ENCODE peak calls at places on chromosomes 4 and X, in seven cellular contexts. One of them, this sample, is unnamed.

GRCh38 chr4:11548529-11549176 is 120.0 kb upstream of the HS3ST1 start:
- DNase-seq in CD4-positive, alpha-beta memory T cell: no peak
- DNase-seq in stimulated activated CD8-positive, alpha-beta memory T cell treated with anti-CD3 and anti-CD28 coated beads, Interleukin-4, amount 100 ng/mL, for 1 hour: no peak
- DNase-seq in brain pericyte: no peak
- DNase-seq in germinal center: no peak
- DNase-seq in activated naive CD4-positive, alpha-beta T cell: no peak
- DNase-seq in PC-9: peak; percentile 29
- DNase-seq in this sample: no peak

GRCh38 chr4:85761803-85762202 is 286.9 kb downstream of the ARHGAP24 start:
- DNase-seq in CD4-positive, alpha-beta memory T cell: no peak
- DNase-seq in germinal center: no peak
- DNase-seq in stimulated activated CD8-positive, alpha-beta memory T cell treated with anti-CD3 and anti-CD28 coated beads, Interleukin-4, amount 100 ng/mL, for 1 hour: no peak
- DNase-seq in brain pericyte: no peak
- DNase-seq in PC-9: no peak
- DNase-seq in activated naive CD4-positive, alpha-beta T cell: no peak
- DNase-seq in this sample: peak; percentile 72

GRCh38 chrX:24023972-24024664 is 2.9 kb downstream of the KLHL15 start:
- DNase-seq in stimulated activated CD8-positive, alpha-beta memory T cell treated with anti-CD3 and anti-CD28 coated beads, Interleukin-4, amount 100 ng/mL, for 1 hour: no peak
- DNase-seq in PC-9: no peak
- DNase-seq in activated naive CD4-positive, alpha-beta T cell: no peak
- DNase-seq in germinal center: no peak
- DNase-seq in brain pericyte: no peak
- DNase-seq in CD4-positive, alpha-beta memory T cell: no peak
- DNase-seq in this sample: no peak

GRCh38 chr4:6019316-6020263 is 1.4 kb upstream of the C4orf50 start:
- DNase-seq in CD4-positive, alpha-beta memory T cell: peak; percentile 10
- DNase-seq in germinal center: peak; percentile 35
- DNase-seq in stimulated activated CD8-positive, alpha-beta memory T cell treated with anti-CD3 and anti-CD28 coated beads, Interleukin-4, amount 100 ng/mL, for 1 hour: no peak
- DNase-seq in brain pericyte: no peak
- DNase-seq in activated naive CD4-positive, alpha-beta T cell: no peak
- DNase-seq in PC-9: peak; percentile 41
- DNase-seq in this sample: no peak

GRCh38 chr4:7676376-7676775 is 241.6 kb upstream of the PSAPL1 start:
- DNase-seq in activated naive CD4-positive, alpha-beta T cell: no peak
- DNase-seq in brain pericyte: no peak
- DNase-seq in stimulated activated CD8-positive, alpha-beta memory T cell treated with anti-CD3 and anti-CD28 coated beads, Interleukin-4, amount 100 ng/mL, for 1 hour: no peak
- DNase-seq in CD4-positive, alpha-beta memory T cell: no peak
- DNase-seq in germinal center: no peak
- DNase-seq in PC-9: no peak
- DNase-seq in this sample: peak; percentile 55

GRCh38 chrX:133290076-133290475 is 71.9 kb upstream of the TFDP3 start:
- DNase-seq in brain pericyte: no peak
- DNase-seq in CD4-positive, alpha-beta memory T cell: no peak
- DNase-seq in stimulated activated CD8-positive, alpha-beta memory T cell treated with anti-CD3 and anti-CD28 coated beads, Interleukin-4, amount 100 ng/mL, for 1 hour: no peak
- DNase-seq in germinal center: no peak
- DNase-seq in PC-9: no peak
- DNase-seq in activated naive CD4-positive, alpha-beta T cell: no peak
- DNase-seq in this sample: no peak

GRCh38 chrX:129808829-129809745 is 29.3 kb downstream of the SASH3 start:
- DNase-seq in CD4-positive, alpha-beta memory T cell: no peak
- DNase-seq in activated naive CD4-positive, alpha-beta T cell: no peak
- DNase-seq in stimulated activated CD8-positive, alpha-beta memory T cell treated with anti-CD3 and anti-CD28 coated beads, Interleukin-4, amount 100 ng/mL, for 1 hour: no peak
- DNase-seq in germinal center: no peak
- DNase-seq in brain pericyte: no peak
- DNase-seq in PC-9: no peak
- DNase-seq in this sample: no peak

GRCh38 chr4:40576651-40577480 is 52.8 kb downstream of the RBM47 start:
- DNase-seq in germinal center: peak; percentile 41
- DNase-seq in PC-9: peak; percentile 76
- DNase-seq in activated naive CD4-positive, alpha-beta T cell: no peak
- DNase-seq in stimulated activated CD8-positive, alpha-beta memory T cell treated with anti-CD3 and anti-CD28 coated beads, Interleukin-4, amount 100 ng/mL, for 1 hour: no peak
- DNase-seq in CD4-positive, alpha-beta memory T cell: no peak
- DNase-seq in brain pericyte: no peak
- DNase-seq in this sample: peak; percentile 88

GRCh38 chr4:111854494-111855087 is 290.7 kb upstream of the FAM241A start:
- DNase-seq in CD4-positive, alpha-beta memory T cell: no peak
- DNase-seq in activated naive CD4-positive, alpha-beta T cell: no peak
- DNase-seq in PC-9: peak; percentile 2
- DNase-seq in stimulated activated CD8-positive, alpha-beta memory T cell treated with anti-CD3 and anti-CD28 coated beads, Interleukin-4, amount 100 ng/mL, for 1 hour: no peak
- DNase-seq in germinal center: peak; percentile 11
- DNase-seq in brain pericyte: no peak
- DNase-seq in this sample: no peak

GRCh38 chr4:187937557-187937956 is 58.0 kb upstream of the ZFP42 start:
- DNase-seq in CD4-positive, alpha-beta memory T cell: no peak
- DNase-seq in activated naive CD4-positive, alpha-beta T cell: no peak
- DNase-seq in stimulated activated CD8-positive, alpha-beta memory T cell treated with anti-CD3 and anti-CD28 coated beads, Interleukin-4, amount 100 ng/mL, for 1 hour: no peak
- DNase-seq in PC-9: no peak
- DNase-seq in germinal center: no peak
- DNase-seq in brain pericyte: no peak
- DNase-seq in this sample: no peak

GRCh38 chr4:38563703-38564490 is 100.1 kb upstream of the KLF3 start:
- DNase-seq in brain pericyte: no peak
- DNase-seq in activated naive CD4-positive, alpha-beta T cell: no peak
- DNase-seq in CD4-positive, alpha-beta memory T cell: no peak
- DNase-seq in germinal center: no peak
- DNase-seq in PC-9: no peak
- DNase-seq in stimulated activated CD8-positive, alpha-beta memory T cell treated with anti-CD3 and anti-CD28 coated beads, Interleukin-4, amount 100 ng/mL, for 1 hour: no peak
- DNase-seq in this sample: no peak

GRCh38 chr4:76830612-76831474 is 67.1 kb downstream of the SOWAHB start:
- DNase-seq in brain pericyte: no peak
- DNase-seq in stimulated activated CD8-positive, alpha-beta memory T cell treated with anti-CD3 and anti-CD28 coated beads, Interleukin-4, amount 100 ng/mL, for 1 hour: no peak
- DNase-seq in activated naive CD4-positive, alpha-beta T cell: no peak
- DNase-seq in CD4-positive, alpha-beta memory T cell: no peak
- DNase-seq in germinal center: no peak
- DNase-seq in PC-9: peak; percentile 26
- DNase-seq in this sample: no peak

GRCh38 chrX:118761950-118762725 is 34.7 kb downstream of the IL13RA1 start:
- DNase-seq in activated naive CD4-positive, alpha-beta T cell: no peak
- DNase-seq in germinal center: no peak
- DNase-seq in stimulated activated CD8-positive, alpha-beta memory T cell treated with anti-CD3 and anti-CD28 coated beads, Interleukin-4, amount 100 ng/mL, for 1 hour: no peak
- DNase-seq in brain pericyte: no peak
- DNase-seq in CD4-positive, alpha-beta memory T cell: no peak
- DNase-seq in PC-9: no peak
- DNase-seq in this sample: no peak

GRCh38 chr4:24394041-24394440 is 190.3 kb downstream of the DHX15 start:
- DNase-seq in CD4-positive, alpha-beta memory T cell: no peak
- DNase-seq in brain pericyte: no peak
- DNase-seq in activated naive CD4-positive, alpha-beta T cell: no peak
- DNase-seq in PC-9: no peak
- DNase-seq in germinal center: no peak
- DNase-seq in stimulated activated CD8-positive, alpha-beta memory T cell treated with anti-CD3 and anti-CD28 coated beads, Interleukin-4, amount 100 ng/mL, for 1 hour: no peak
- DNase-seq in this sample: no peak

GRCh38 chr4:146814736-146815135 is 130.9 kb downstream of the TTC29 start:
- DNase-seq in activated naive CD4-positive, alpha-beta T cell: no peak
- DNase-seq in germinal center: no peak
- DNase-seq in CD4-positive, alpha-beta memory T cell: no peak
- DNase-seq in PC-9: no peak
- DNase-seq in stimulated activated CD8-positive, alpha-beta memory T cell treated with anti-CD3 and anti-CD28 coated beads, Interleukin-4, amount 100 ng/mL, for 1 hour: no peak
- DNase-seq in brain pericyte: no peak
- DNase-seq in this sample: no peak